ENCODE peak calls at places on chromosomes 4 and X, in four cellular contexts. V, P, E and M are unnamed samples.

GRCh38 chr4:8919651-8920288 is 48.1 kb upstream of the HMX1 start:
- DNase-seq in V (no peak), P (no peak), E (no peak), M (no peak)

GRCh38 chrX:132564026-132564425 is 75.2 kb upstream of the MBNL3 start:
- DNase-seq in V (no peak), P (no peak), E (no peak), M (no peak)

GRCh38 chrX:72180539-72180938 is 1.0 kb upstream of the PIN4 start:
- DNase-seq in V (no peak), P (no peak), E (no peak), M (no peak)

GRCh38 chrX:103562801-103563200 is 22.5 kb upstream of the TCEAL4 start:
- DNase-seq in V (no peak), P (no peak), E (no peak), M (no peak)

GRCh38 chr4:162457071-162457865 is 293.5 kb upstream of the FSTL5 start:
- DNase-seq in V (no peak), P (no peak), E (no peak), M (no peak)

GRCh38 chr4:125225806-125226205 is 88.9 kb upstream of the FAT4 start:
- DNase-seq in V (no peak), P (no peak), E (no peak), M (no peak)

GRCh38 chrX:110082156-110082555 is 79.2 kb downstream of the TMEM164 start:
- DNase-seq in V (peak; percentile 58), P (no peak), E (no peak), M (no peak)

GRCh38 chrX:5656544-5656943 is 572.1 kb downstream of the NLGN4X start:
- DNase-seq in V (no peak), P (no peak), E (no peak), M (no peak)

GRCh38 chr4:97139796-97140195 is 1003.5 kb downstream of the STPG2 start:
- DNase-seq in V (no peak), P (peak; percentile 36), E (no peak), M (no peak)

GRCh38 chr4:141576585-141577110 is 59.7 kb upstream of the IL15 start:
- DNase-seq in V (no peak), P (no peak), E (no peak), M (peak; percentile 49)

GRCh38 chr4:61200195-61200990 is at the start of gene ADGRL3:
- DNase-seq in V (no peak), P (peak; percentile 79), E (peak; percentile 84), M (no peak)

GRCh38 chr4:118981171-118981838 is 92.7 kb downstream of the SYNPO2 start:
- DNase-seq in V (no peak), P (peak; percentile 21), E (no peak), M (no peak)

GRCh38 chr4:13543091-13543581 is 1.2 kb downstream of the NKX3-2 start:
- DNase-seq in V (no peak), P (no peak), E (no peak), M (no peak)

GRCh38 chrX:2502668-2503519 is 2.1 kb upstream of the DHRSX start:
- DNase-seq in V (no peak), P (no peak), E (no peak), M (no peak)

GRCh38 chrX:105347373-105347772 is 126.9 kb upstream of the TEX13A start:
- DNase-seq in V (no peak), P (no peak), E (no peak), M (no peak)

GRCh38 chrX:111131572-111131971 is 35.6 kb downstream of the PAK3 start:
- DNase-seq in V (no peak), P (no peak), E (no peak), M (no peak)

GRCh38 chr4:52594961-52595360 is 64.1 kb downstream of the USP46 start:
- DNase-seq in V (no peak), P (no peak), E (no peak), M (no peak)

GRCh38 chr4:101911616-101912015 is 121.1 kb downstream of the BANK1 start:
- DNase-seq in V (no peak), P (no peak), E (no peak), M (no peak)

GRCh38 chr4:82561745-82562552 is at the start of gene TMEM150C:
- DNase-seq in V (no peak), P (peak; percentile 49), E (peak; percentile 66), M (peak; percentile 38)

GRCh38 chr4:89486042-89486441 is 178.4 kb upstream of the GPRIN3 start:
- DNase-seq in V (no peak), P (no peak), E (no peak), M (no peak)